ENCODE peak calls at places on chromosome 4, in eight cellular contexts. M is HCT116, R is fibroblast of pulmonary artery, X is right lobe of liver, O is tibial nerve, C is IMR-90, F is SK-N-SH, W is NB4. S is an unnamed sample.

GRCh38 chr4:89915151-89915550 is 20.5 kb downstream of the MMRN1 start:
- DNase-seq in M (no peak), R (no peak), X (no peak), O (no peak), C (no peak), F (no peak), W (no peak), S (no peak)

GRCh38 chr4:168264903-168265302 is 53.6 kb downstream of the DDX60 start:
- DNase-seq in M (no peak), R (no peak), X (no peak), O (no peak), C (no peak), F (no peak), W (no peak), S (no peak)

GRCh38 chr4:152162331-152162697 is 373.6 kb downstream of the FBXW7 start:
- DNase-seq in M (no peak), R (peak), X (no peak), O (no peak), C (no peak), F (no peak), W (no peak), S (no peak)

GRCh38 chr4:40916218-40916555 is 166.4 kb downstream of the NSUN7 start:
- DNase-seq in M (no peak), R (peak), X (no peak), O (no peak), C (peak), F (no peak), W (no peak), S (no peak)

GRCh38 chr4:174467107-174467506 is 55.2 kb downstream of the HPGD start:
- DNase-seq in M (no peak), R (peak), X (no peak), O (no peak), C (no peak), F (no peak), W (no peak), S (no peak)

GRCh38 chr4:123833156-123833555 is 436.6 kb downstream of the SPRY1 start:
- DNase-seq in M (no peak), R (no peak), X (no peak), O (no peak), C (peak), F (no peak), W (no peak), S (no peak)

GRCh38 chr4:22191565-22192301 is 243.2 kb upstream of the KCNIP4 start:
- DNase-seq in M (no peak), R (peak), X (no peak), O (no peak), C (no peak), F (no peak), W (peak), S (no peak)

GRCh38 chr4:124635331-124635730 is 77.2 kb downstream of the ANKRD50 start:
- DNase-seq in M (no peak), R (peak), X (no peak), O (no peak), C (no peak), F (no peak), W (no peak), S (no peak)

GRCh38 chr4:69800599-69800998 is 40.2 kb upstream of the SULT1B1 start:
- DNase-seq in M (no peak), R (peak), X (no peak), O (no peak), C (no peak), F (no peak), W (no peak), S (no peak)

GRCh38 chr4:38902695-38903094 is 35.1 kb downstream of the FAM114A1 start:
- DNase-seq in M (no peak), R (peak), X (no peak), O (no peak), C (no peak), F (peak), W (peak), S (peak)

GRCh38 chr4:35125995-35126712 is 1118.2 kb downstream of the ARAP2 start:
- DNase-seq in M (no peak), R (no peak), X (peak), O (no peak), C (no peak), F (no peak), W (no peak), S (no peak)

GRCh38 chr4:147078875-147079658 is 133.4 kb upstream of the TTC29 start:
- DNase-seq in M (no peak), R (peak), X (no peak), O (no peak), C (no peak), F (peak), W (no peak), S (no peak)
- H3K4me3 ChIP-seq in M (no peak), R (no peak), X (no peak), O (no peak), C (no peak), F (no peak), W (no peak), S (no peak)

DNA sequence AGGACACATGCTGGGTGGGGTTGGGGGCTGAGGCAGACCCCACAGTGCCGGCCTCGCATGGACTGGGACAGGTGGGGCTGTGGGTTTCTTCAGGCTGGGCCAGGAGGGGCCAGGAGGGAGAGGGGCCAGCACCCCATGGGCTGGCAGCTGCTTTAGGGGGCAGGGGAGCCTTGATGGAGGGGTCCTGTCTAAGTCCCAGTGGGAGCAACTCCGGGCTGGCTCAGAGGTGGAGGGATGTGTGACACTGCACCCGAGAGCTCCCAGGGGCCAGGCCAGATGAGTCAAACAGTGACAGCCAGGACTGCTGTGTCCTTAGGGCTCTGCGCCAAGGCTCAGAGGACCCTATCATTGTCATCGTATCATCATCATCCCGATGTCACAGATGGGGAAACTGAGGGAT is 4.4 kb upstream of the ABLIM2 start:
- DNase-seq in M (no peak), R (no peak), X (no peak), O (no peak), C (no peak), F (no peak), W (no peak), S (no peak)
- H3K4me3 ChIP-seq in M (no peak), R (no peak), X (no peak), O (no peak), C (no peak), F (no peak), W (no peak), S (no peak)

DNA sequence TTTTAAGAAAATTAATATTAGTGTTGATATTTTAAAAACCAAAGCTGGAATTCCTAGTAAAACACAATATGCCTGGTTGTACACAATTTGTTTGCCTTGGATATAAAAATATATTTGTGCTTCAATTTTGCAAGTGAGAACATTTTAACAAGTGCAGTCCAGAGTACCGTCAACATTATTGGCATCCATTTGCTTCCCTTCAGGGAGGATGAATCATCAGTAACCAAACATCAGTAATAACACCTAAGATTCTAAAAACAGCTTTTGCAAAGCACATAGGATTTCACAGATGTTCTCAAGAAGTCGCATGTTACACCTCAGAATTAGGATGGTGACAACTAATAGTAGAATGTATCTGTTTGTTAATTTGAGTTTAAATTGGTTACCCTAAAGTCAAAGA is 262.6 kb upstream of the BMP3 start:
- DNase-seq in M (no peak), R (no peak), X (no peak), O (no peak), C (peak), F (no peak), W (no peak), S (no peak)
- H3K4me3 ChIP-seq in M (no peak), R (no peak), X (no peak), O (no peak), C (no peak), F (no peak), W (no peak), S (no peak)

GRCh38 chr4:94567811-94568210 is 116.1 kb downstream of the PDLIM5 start:
- DNase-seq in M (no peak), R (no peak), X (no peak), O (no peak), C (no peak), F (no peak), W (no peak), S (no peak)
- H3K4me3 ChIP-seq in M (no peak), R (no peak), X (peak), O (no peak), C (no peak), F (no peak), W (no peak), S (no peak)

S was measured in CD4-positive, alpha-beta memory T cell.